ENCODE peak calls at places on chromosomes 7 and 10, in eight cellular contexts. C, K, B, N, Y, F, A and M are unnamed samples.
A peak's percentile ranks its signal among the peaks of the same experiment; 100 is the strongest.

GRCh38 chr7:5510426-5511045 is 86.9 kb upstream of the TNRC18 start:
- DNase-seq in C (no peak), K (no peak), B (no peak), N (no peak), Y (no peak), F (no peak), A (no peak), M (no peak)

GRCh38 chr7:127682140-127682539 is 30.1 kb downstream of the SND1 start:
- DNase-seq in C (no peak), K (no peak), B (no peak), N (no peak), Y (no peak), F (no peak), A (no peak), M (no peak)

GRCh38 chr7:108059526-108059925 is 56.6 kb upstream of the LAMB1 start:
- DNase-seq in C (no peak), K (no peak), B (no peak), N (no peak), Y (no peak), F (no peak), A (no peak), M (no peak)

GRCh38 chr7:78734626-78735025 is 718.8 kb downstream of the MAGI2 start:
- DNase-seq in C (no peak), K (no peak), B (no peak), N (peak; percentile 50), Y (no peak), F (no peak), A (no peak), M (peak; percentile 26)

GRCh38 chr10:13990392-13990805 is 340.3 kb downstream of the FRMD4A start:
- DNase-seq in C (no peak), K (no peak), B (peak; percentile 70), N (no peak), Y (no peak), F (no peak), A (no peak), M (no peak)

GRCh38 chr10:132139526-132139925 is 47.2 kb upstream of the DPYSL4 start:
- DNase-seq in C (peak; percentile 27), K (peak; percentile 8), B (no peak), N (no peak), Y (no peak), F (no peak), A (no peak), M (peak; percentile 12)

GRCh38 chr7:157702311-157703023 is 365.7 kb downstream of the DNAJB6 start:
- DNase-seq in C (peak; percentile 17), K (no peak), B (no peak), N (no peak), Y (no peak), F (no peak), A (no peak), M (no peak)

GRCh38 chr10:131451407-131452015 is 140.0 kb upstream of the TCERG1L start:
- DNase-seq in C (no peak), K (no peak), B (no peak), N (no peak), Y (no peak), F (no peak), A (no peak), M (no peak)

GRCh38 chr10:133134411-133135115 is 25.5 kb upstream of the KNDC1 start:
- DNase-seq in C (peak; percentile 38), K (no peak), B (no peak), N (no peak), Y (no peak), F (peak; percentile 9), A (no peak), M (peak; percentile 15)

GRCh38 chr10:12389154-12389734 is 39.9 kb downstream of the CAMK1D start:
- DNase-seq in C (peak; percentile 13), K (no peak), B (peak; percentile 58), N (no peak), Y (no peak), F (no peak), A (no peak), M (no peak)

GRCh38 chr7:17773289-17773626 is 167.0 kb downstream of the SNX13 start:
- DNase-seq in C (no peak), K (no peak), B (peak; percentile 39), N (peak; percentile 90), Y (no peak), F (no peak), A (peak; percentile 43), M (no peak)

GRCh38 chr7:41501466-41501865 is 201.4 kb downstream of the INHBA start:
- DNase-seq in C (no peak), K (no peak), B (no peak), N (no peak), Y (no peak), F (no peak), A (no peak), M (no peak)

GRCh38 chr7:47197508-47197907 is 384.4 kb downstream of the TNS3 start:
- DNase-seq in C (no peak), K (no peak), B (no peak), N (no peak), Y (no peak), F (no peak), A (no peak), M (no peak)

GRCh38 chr7:82410461-82410860 is 33.1 kb downstream of the CACNA2D1 start:
- DNase-seq in C (no peak), K (no peak), B (peak; percentile 76), N (peak; percentile 53), Y (no peak), F (peak; percentile 52), A (no peak), M (peak; percentile 28)

GRCh38 chr10:43076311-43076875 is 476 bp upstream of the RET start:
- DNase-seq in C (no peak), K (peak; percentile 61), B (no peak), N (peak; percentile 30), Y (no peak), F (no peak), A (no peak), M (peak; percentile 68)
- TF ChIP-seq CTCF in C (no peak), K (no peak), B (no peak), N (no peak), Y (no peak), F (no peak), A (no peak), M (no peak)

DNA sequence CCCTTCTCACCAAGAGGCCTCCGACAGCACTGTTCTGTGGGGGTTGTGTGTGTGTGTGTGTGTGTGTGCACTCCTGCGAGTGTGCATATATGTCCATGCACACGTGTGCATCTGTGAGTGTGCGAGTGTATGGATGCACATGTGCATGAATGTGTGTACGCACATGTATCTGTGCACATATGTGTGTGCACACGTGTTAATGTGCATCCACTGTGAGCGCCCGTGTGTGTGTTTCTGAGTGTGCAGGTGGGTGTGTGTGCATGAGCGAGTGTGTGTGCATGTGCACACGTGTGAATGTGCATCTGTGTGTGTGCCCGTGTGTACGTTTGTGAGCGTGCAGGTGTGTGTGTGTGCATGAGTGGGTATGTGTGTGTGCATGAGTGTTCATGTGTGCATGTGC is 48.5 kb upstream of the FOXL3 start:
- DNase-seq in C (no peak), K (no peak), B (no peak), N (no peak), Y (no peak), F (no peak), A (no peak), M (no peak)
- TF ChIP-seq CTCF in C (no peak), K (no peak), B (no peak), N (no peak), Y (no peak), F (no peak), A (no peak), M (no peak)

GRCh38 chr10:86104156-86104555 is 262.4 kb downstream of the GRID1 start:
- DNase-seq in C (no peak), K (no peak), B (no peak), N (no peak), Y (no peak), F (no peak), A (no peak), M (no peak)

GRCh38 chr10:86102446-86102845 is 264.1 kb downstream of the GRID1 start:
- DNase-seq in C (no peak), K (no peak), B (no peak), N (no peak), Y (no peak), F (no peak), A (no peak), M (no peak)

GRCh38 chr10:86102031-86102430 is 264.6 kb downstream of the GRID1 start:
- DNase-seq in C (no peak), K (no peak), B (no peak), N (no peak), Y (no peak), F (no peak), A (no peak), M (no peak)

GRCh38 chr10:86104611-86105145 is 261.9 kb downstream of the GRID1 start:
- DNase-seq in C (no peak), K (no peak), B (no peak), N (no peak), Y (no peak), F (no peak), A (no peak), M (no peak)

GRCh38 chr10:86103391-86104101 is 263.0 kb downstream of the GRID1 start:
- DNase-seq in C (no peak), K (no peak), B (no peak), N (no peak), Y (no peak), F (no peak), A (no peak), M (no peak)
- TF ChIP-seq CTCF in C (no peak), K (no peak), B (no peak), N (no peak), Y (no peak), F (peak; percentile 32), A (no peak), M (no peak)

GRCh38 chr10:44512345-44513095 is 127.6 kb upstream of the CXCL12 start:
- DNase-seq in C (no peak), K (no peak), B (no peak), N (no peak), Y (no peak), F (no peak), A (no peak), M (no peak)

GRCh38 chr10:44520651-44521050 is 135.8 kb upstream of the CXCL12 start:
- DNase-seq in C (no peak), K (no peak), B (no peak), N (no peak), Y (no peak), F (no peak), A (no peak), M (no peak)

GRCh38 chr10:44513592-44513991 is 128.7 kb upstream of the CXCL12 start:
- DNase-seq in C (no peak), K (no peak), B (no peak), N (no peak), Y (no peak), F (peak; percentile 30), A (no peak), M (no peak)

GRCh38 chr10:44516941-44517340 is 132.0 kb upstream of the CXCL12 start:
- DNase-seq in C (no peak), K (no peak), B (no peak), N (no peak), Y (no peak), F (no peak), A (no peak), M (no peak)

DNA sequence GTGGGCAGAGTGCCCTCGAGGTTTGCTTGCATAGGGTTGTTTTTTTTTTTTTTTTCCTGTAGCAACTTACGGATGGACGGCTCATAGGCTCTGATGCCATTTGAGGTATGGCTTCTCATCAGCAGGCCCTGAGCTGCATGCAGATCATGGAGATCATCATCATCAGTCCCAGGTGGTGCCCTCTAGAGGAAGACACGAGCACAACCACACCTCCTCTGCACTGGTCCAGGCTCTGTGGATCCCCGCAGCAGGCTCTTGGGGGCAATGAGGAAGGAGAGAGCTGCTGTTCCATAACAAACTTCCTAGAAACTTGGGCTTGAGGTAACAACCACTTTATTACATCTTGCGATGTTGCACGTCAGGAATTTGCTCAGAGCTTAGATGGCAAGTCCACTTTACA is 132.7 kb upstream of the CXCL12 start:
- DNase-seq in C (no peak), K (peak; percentile 68), B (no peak), N (no peak), Y (peak; percentile 9), F (no peak), A (no peak), M (no peak)
- TF ChIP-seq CTCF in C (no peak), K (peak; percentile 60), B (no peak), N (no peak), Y (peak; percentile 72), F (no peak), A (no peak), M (no peak)